ENCODE peak calls at places on chromosomes 13 and 19, in ten cellular contexts. J is HCT116; A is cardiac fibroblast; P is stimulated activated CD4-positive, alpha-beta T cell treated with anti-CD3 and anti-CD28 coated beads, Interleukin-2, amount 100 ng/mL, for 24 hours; C is NCI-H1092; F is H54; X is activated CD4-positive, alpha-beta T cell treated with anti-CD3 and anti-CD28 coated beads for 1 hour; H is iris pigment epithelial cell; W is GM20000; G is nephron progenitor cell. N is an unnamed sample.

GRCh38 chr19:9808855-9809646 is 9.8 kb downstream of the FBXL12 start:
- DNase-seq in J (no peak), A (no peak), P (no peak), C (no peak), F (no peak), X (no peak), H (no peak), W (no peak), G (no peak), N (no peak)

GRCh38 chr13:97574926-97575325 is 141.0 kb downstream of the RAP2A start:
- DNase-seq in J (peak), A (peak), P (no peak), C (peak), F (peak), X (no peak), H (peak), W (peak), G (no peak), N (peak)

GRCh38 chr13:19604306-19604705 is 29.2 kb upstream of the MPHOSPH8 start:
- DNase-seq in J (no peak), A (no peak), P (no peak), C (no peak), F (no peak), X (no peak), H (no peak), W (no peak), G (no peak), N (no peak)

GRCh38 chr19:15895876-15896430 is 1.9 kb downstream of the CYP4F2 start:
- DNase-seq in J (no peak), A (no peak), P (no peak), C (no peak), F (no peak), X (no peak), H (no peak), W (no peak), G (no peak), N (no peak)

GRCh38 chr19:45613926-45614725 is 12.1 kb upstream of the GPR4 start:
- DNase-seq in J (peak), A (peak), P (peak), C (no peak), F (peak), X (no peak), H (peak), W (peak), G (no peak), N (peak)

GRCh38 chr13:32894589-32895001 is 121.6 kb upstream of the KL start:
- DNase-seq in J (no peak), A (peak), P (no peak), C (no peak), F (no peak), X (no peak), H (peak), W (no peak), G (no peak), N (peak)

GRCh38 chr13:47794963-47795362 is 206.1 kb downstream of the SUCLA2 start:
- DNase-seq in J (peak), A (peak), P (no peak), C (no peak), F (peak), X (no peak), H (peak), W (no peak), G (no peak), N (peak)

GRCh38 chr19:39307233-39307821 is 11.1 kb downstream of the IFNL1 start:
- DNase-seq in J (no peak), A (peak), P (no peak), C (no peak), F (no peak), X (no peak), H (peak), W (no peak), G (peak), N (no peak)

GRCh38 chr19:41811036-41811435 is 14.6 kb downstream of the CEACAM3 start:
- DNase-seq in J (no peak), A (no peak), P (no peak), C (no peak), F (no peak), X (no peak), H (no peak), W (no peak), G (no peak), N (no peak)

GRCh38 chr19:56933014-56933705 is 92.6 kb upstream of the PEG3 start:
- DNase-seq in J (no peak), A (no peak), P (no peak), C (no peak), F (no peak), X (no peak), H (no peak), W (no peak), G (no peak), N (no peak)

GRCh38 chr13:97274782-97275252 is 52.7 kb downstream of the MBNL2 start:
- DNase-seq in J (no peak), A (peak), P (no peak), C (no peak), F (no peak), X (no peak), H (peak), W (no peak), G (no peak), N (peak)

GRCh38 chr13:114143806-114144605 is 11.6 kb upstream of the RASA3 start:
- DNase-seq in J (peak), A (no peak), P (peak), C (no peak), F (no peak), X (no peak), H (no peak), W (peak), G (peak), N (no peak)

GRCh38 chr13:91802957-91803356 is 404.5 kb downstream of the GPC5 start:
- DNase-seq in J (no peak), A (no peak), P (no peak), C (no peak), F (no peak), X (no peak), H (no peak), W (no peak), G (no peak), N (no peak)

GRCh38 chr19:2363419-2363818 is 3.4 kb downstream of the TMPRSS9 start:
- DNase-seq in J (no peak), A (no peak), P (no peak), C (no peak), F (no peak), X (no peak), H (no peak), W (no peak), G (no peak), N (no peak)

GRCh38 chr19:14381689-14382474 is 638 bp downstream of the ADGRE5 start:
- DNase-seq in J (no peak), A (peak), P (peak), C (no peak), F (no peak), X (peak), H (peak), W (no peak), G (no peak), N (peak)

GRCh38 chr19:14063100-14063499 is 1.2 kb upstream of the PALM3 start:
- DNase-seq in J (no peak), A (no peak), P (no peak), C (no peak), F (no peak), X (no peak), H (no peak), W (no peak), G (no peak), N (no peak)

GRCh38 chr13:24267283-24267682 is 42.1 kb upstream of the C1QTNF9 start:
- DNase-seq in J (no peak), A (peak), P (peak), C (no peak), F (no peak), X (no peak), H (peak), W (peak), G (no peak), N (peak)

GRCh38 chr19:49767967-49768581 is 1.3 kb downstream of the AP2A1 start:
- DNase-seq in J (no peak), A (no peak), P (no peak), C (no peak), F (no peak), X (no peak), H (no peak), W (no peak), G (no peak), N (no peak)

GRCh38 chr13:33164331-33164730 is 121.2 kb downstream of the STARD13 start:
- DNase-seq in J (no peak), A (no peak), P (no peak), C (no peak), F (no peak), X (no peak), H (peak), W (no peak), G (no peak), N (peak)

GRCh38 chr13:102900193-102900608 is 54.4 kb downstream of the ERCC5 start:
- DNase-seq in J (no peak), A (no peak), P (no peak), C (no peak), F (no peak), X (no peak), H (no peak), W (no peak), G (no peak), N (no peak)

GRCh38 chr13:24684600-24684998 is 4.4 kb downstream of the ATP12A start:
- DNase-seq in J (no peak), A (peak), P (peak), C (no peak), F (no peak), X (no peak), H (no peak), W (no peak), G (no peak), N (no peak)

GRCh38 chr19:18659281-18660050 is 22.6 kb downstream of the KLHL26 start:
- DNase-seq in J (no peak), A (peak), P (no peak), C (no peak), F (no peak), X (no peak), H (no peak), W (peak), G (no peak), N (peak)

GRCh38 chr19:35284153-35285140 is 2.1 kb downstream of the HAMP start:
- DNase-seq in J (no peak), A (no peak), P (no peak), C (no peak), F (no peak), X (no peak), H (no peak), W (no peak), G (no peak), N (no peak)

GRCh38 chr13:108902557-108903155 is 273.2 kb downstream of the MYO16 start:
- DNase-seq in J (no peak), A (peak), P (no peak), C (no peak), F (no peak), X (no peak), H (peak), W (no peak), G (no peak), N (peak)

GRCh38 chr19:38710928-38711725 is 33.1 kb downstream of the CAPN12 start:
- DNase-seq in J (no peak), A (peak), P (no peak), C (no peak), F (no peak), X (no peak), H (no peak), W (no peak), G (no peak), N (no peak)

GRCh38 chr19:11693505-11694499 is 44.9 kb downstream of the ZNF823 start:
- DNase-seq in J (peak), A (peak), P (no peak), C (no peak), F (peak), X (no peak), H (peak), W (no peak), G (no peak), N (peak)

GRCh38 chr19:43936219-43936618 is 1.1 kb upstream of the ZNF45 start:
- DNase-seq in J (no peak), A (no peak), P (no peak), C (no peak), F (no peak), X (no peak), H (no peak), W (no peak), G (no peak), N (no peak)

GRCh38 chr13:23434431-23434830 is 929 bp upstream of the SACS start:
- DNase-seq in J (no peak), A (no peak), P (no peak), C (no peak), F (no peak), X (no peak), H (no peak), W (no peak), G (no peak), N (no peak)

GRCh38 chr13:79682164-79682563 is 201.2 kb downstream of the NDFIP2 start:
- DNase-seq in J (no peak), A (no peak), P (no peak), C (no peak), F (no peak), X (no peak), H (no peak), W (no peak), G (no peak), N (no peak)

GRCh38 chr19:45716314-45717130 is 14.2 kb downstream of the FBXO46 start:
- DNase-seq in J (no peak), A (peak), P (peak), C (no peak), F (no peak), X (no peak), H (no peak), W (no peak), G (no peak), N (peak)

GRCh38 chr13:91544723-91545122 is 146.3 kb downstream of the GPC5 start:
- DNase-seq in J (no peak), A (no peak), P (no peak), C (no peak), F (no peak), X (no peak), H (no peak), W (no peak), G (no peak), N (no peak)

GRCh38 chr19:17915940-17916593 is 16.7 kb upstream of the CCDC124 start:
- DNase-seq in J (peak), A (no peak), P (no peak), C (no peak), F (no peak), X (no peak), H (no peak), W (no peak), G (no peak), N (no peak)

GRCh38 chr13:35648109-35648508 is 171.6 kb upstream of the MAB21L1 start:
- DNase-seq in J (no peak), A (peak), P (no peak), C (no peak), F (no peak), X (no peak), H (peak), W (no peak), G (no peak), N (peak)

GRCh38 chr13:32471187-32471922 is 43.4 kb upstream of the N4BP2L1 start:
- DNase-seq in J (no peak), A (peak), P (no peak), C (no peak), F (no peak), X (no peak), H (peak), W (no peak), G (peak), N (peak)

GRCh38 chr13:100338265-100338664 is 249.4 kb downstream of the PCCA start:
- DNase-seq in J (no peak), A (peak), P (no peak), C (no peak), F (no peak), X (no peak), H (peak), W (no peak), G (no peak), N (no peak)

GRCh38 chr13:100454876-100455275 is 133.7 kb downstream of the GGACT start:
- DNase-seq in J (peak), A (peak), P (no peak), C (no peak), F (peak), X (no peak), H (peak), W (no peak), G (no peak), N (peak)

GRCh38 chr13:39945226-39945625 is 289.8 kb downstream of the COG6 start:
- DNase-seq in J (no peak), A (no peak), P (no peak), C (no peak), F (no peak), X (no peak), H (no peak), W (no peak), G (no peak), N (no peak)

N was measured in fibroblast of villous mesenchyme.